ENCODE peak calls at places on chromosomes 3 and 15, in four cellular contexts. D, N, A and F are unnamed samples.

GRCh38 chr3:105767776-105768175 is 101.0 kb downstream of the CBLB start:
- DNase-seq in D (no peak), N (no peak), A (no peak), F (no peak)

GRCh38 chr3:190865828-190866227 is 3.3 kb upstream of the GMNC start:
- DNase-seq in D (no peak), N (peak), A (no peak), F (no peak)

GRCh38 chr3:166986000-166986399 is 394.1 kb downstream of the ZBBX start:
- DNase-seq in D (no peak), N (no peak), A (no peak), F (peak)

GRCh38 chr3:69320867-69321266 is 65.0 kb downstream of the FRMD4B start:
- DNase-seq in D (no peak), N (peak), A (peak), F (no peak)

GRCh38 chr15:43346305-43346704 is 15.9 kb upstream of the LCMT2 start:
- DNase-seq in D (no peak), N (peak), A (no peak), F (no peak)

GRCh38 chr15:75454471-75455418 is 3.3 kb upstream of the SIN3A start:
- DNase-seq in D (peak), N (no peak), A (peak), F (peak)

GRCh38 chr3:161890147-161890625 is 393.6 kb downstream of the OTOL1 start:
- DNase-seq in D (peak), N (peak), A (no peak), F (peak)

GRCh38 chr3:187544326-187544725 is 125.9 kb downstream of the SST start:
- DNase-seq in D (no peak), N (no peak), A (no peak), F (no peak)

GRCh38 chr3:76566211-76566534 is 473.7 kb upstream of the ROBO2 start:
- DNase-seq in D (no peak), N (no peak), A (no peak), F (no peak)

GRCh38 chr3:107943350-107943749 is 147.5 kb downstream of the CD47 start:
- DNase-seq in D (no peak), N (no peak), A (no peak), F (no peak)